ENCODE peak calls at places on chromosome 15, in six cellular contexts. One of them, this sample, is unnamed.

GRCh38 chr15:81194723-81195122 is 2.0 kb upstream of the IL16 start:
- DNase-seq in MM.1S: no peak
- DNase-seq in neural progenitor cell: no peak
- DNase-seq in HCT116: no peak
- DNase-seq in GM23248: no peak
- DNase-seq in OCI-LY7: peak; percentile 2
- DNase-seq in this sample: no peak

GRCh38 chr15:74209997-74210573 is 7.5 kb upstream of the STRA6 start:
- DNase-seq in MM.1S: no peak
- DNase-seq in neural progenitor cell: no peak
- DNase-seq in HCT116: no peak
- DNase-seq in GM23248: peak; percentile 81
- DNase-seq in OCI-LY7: no peak
- DNase-seq in this sample: no peak

GRCh38 chr15:75029378-75030022 is 6.1 kb downstream of the PPCDC start:
- DNase-seq in MM.1S: peak; percentile 77
- DNase-seq in neural progenitor cell: peak; percentile 91
- DNase-seq in HCT116: peak; percentile 51
- DNase-seq in GM23248: peak; percentile 95
- DNase-seq in OCI-LY7: peak; percentile 88
- DNase-seq in this sample: peak; percentile 89

GRCh38 chr15:53791616-53792015 is 32.2 kb upstream of the WDR72 start:
- DNase-seq in MM.1S: no peak
- DNase-seq in neural progenitor cell: no peak
- DNase-seq in HCT116: no peak
- DNase-seq in GM23248: no peak
- DNase-seq in OCI-LY7: no peak
- DNase-seq in this sample: no peak

GRCh38 chr15:47548189-47548588 is 169.1 kb upstream of the SEMA6D start:
- DNase-seq in MM.1S: no peak
- DNase-seq in neural progenitor cell: peak; percentile 17
- DNase-seq in HCT116: no peak
- DNase-seq in GM23248: no peak
- DNase-seq in OCI-LY7: no peak
- DNase-seq in this sample: no peak

GRCh38 chr15:80898040-80898439 is 91.6 kb downstream of the MESD start:
- DNase-seq in MM.1S: no peak
- DNase-seq in neural progenitor cell: no peak
- DNase-seq in HCT116: no peak
- DNase-seq in GM23248: no peak
- DNase-seq in OCI-LY7: no peak
- DNase-seq in this sample: no peak

GRCh38 chr15:25465835-25466234 is 27.0 kb upstream of the UBE3A start:
- DNase-seq in MM.1S: no peak
- DNase-seq in neural progenitor cell: no peak
- DNase-seq in HCT116: no peak
- DNase-seq in GM23248: no peak
- DNase-seq in OCI-LY7: no peak
- DNase-seq in this sample: no peak

GRCh38 chr15:28919201-28919627 is 33.4 kb downstream of the APBA2 start:
- DNase-seq in MM.1S: no peak
- DNase-seq in neural progenitor cell: no peak
- DNase-seq in HCT116: no peak
- DNase-seq in GM23248: no peak
- DNase-seq in OCI-LY7: no peak
- DNase-seq in this sample: peak; percentile 43

GRCh38 chr15:25691544-25692430 is 171.3 kb downstream of the ATP10A start:
- DNase-seq in MM.1S: no peak
- DNase-seq in neural progenitor cell: peak; percentile 40
- DNase-seq in HCT116: no peak
- DNase-seq in GM23248: peak; percentile 49
- DNase-seq in OCI-LY7: peak; percentile 3
- DNase-seq in this sample: no peak

GRCh38 chr15:100770781-100771584 is 108.6 kb upstream of the ALDH1A3 start:
- DNase-seq in MM.1S: no peak
- DNase-seq in neural progenitor cell: no peak
- DNase-seq in HCT116: no peak
- DNase-seq in GM23248: no peak
- DNase-seq in OCI-LY7: no peak
- DNase-seq in this sample: no peak

GRCh38 chr15:99981223-99981647 is 248.0 kb upstream of the LYSMD4 start:
- DNase-seq in MM.1S: no peak
- DNase-seq in neural progenitor cell: no peak
- DNase-seq in HCT116: no peak
- DNase-seq in GM23248: no peak
- DNase-seq in OCI-LY7: no peak
- DNase-seq in this sample: peak; percentile 56

GRCh38 chr15:77021803-77022381 is 27.0 kb downstream of the PSTPIP1 start:
- DNase-seq in MM.1S: peak; percentile 68
- DNase-seq in neural progenitor cell: no peak
- DNase-seq in HCT116: no peak
- DNase-seq in GM23248: peak; percentile 70
- DNase-seq in OCI-LY7: no peak
- DNase-seq in this sample: peak; percentile 25

GRCh38 chr15:32918481-32919026 is 200.8 kb downstream of the GREM1 start:
- DNase-seq in MM.1S: no peak
- DNase-seq in neural progenitor cell: peak; percentile 47
- DNase-seq in HCT116: no peak
- DNase-seq in GM23248: no peak
- DNase-seq in OCI-LY7: no peak
- DNase-seq in this sample: no peak

GRCh38 chr15:59371458-59372351 is 966 bp downstream of the MYO1E start:
- DNase-seq in MM.1S: no peak
- DNase-seq in neural progenitor cell: peak; percentile 66
- DNase-seq in HCT116: no peak
- DNase-seq in GM23248: peak; percentile 65
- DNase-seq in OCI-LY7: no peak
- DNase-seq in this sample: peak; percentile 56

GRCh38 chr15:80856809-80857377 is 77.7 kb downstream of the CEMIP start:
- DNase-seq in MM.1S: no peak
- DNase-seq in neural progenitor cell: peak; percentile 75
- DNase-seq in HCT116: peak; percentile 57
- DNase-seq in GM23248: peak; percentile 48
- DNase-seq in OCI-LY7: no peak
- DNase-seq in this sample: peak; percentile 82

GRCh38 chr15:80902298-80902801 is 87.3 kb downstream of the MESD start:
- DNase-seq in MM.1S: no peak
- DNase-seq in neural progenitor cell: no peak
- DNase-seq in HCT116: no peak
- DNase-seq in GM23248: no peak
- DNase-seq in OCI-LY7: no peak
- DNase-seq in this sample: no peak

GRCh38 chr15:77037475-77038209 is 33.3 kb downstream of the TSPAN3 start:
- DNase-seq in MM.1S: no peak
- DNase-seq in neural progenitor cell: no peak
- DNase-seq in HCT116: no peak
- DNase-seq in GM23248: no peak
- DNase-seq in OCI-LY7: no peak
- DNase-seq in this sample: no peak

GRCh38 chr15:31312220-31312619 is 14.4 kb upstream of the KLF13 start:
- DNase-seq in MM.1S: no peak
- DNase-seq in neural progenitor cell: no peak
- DNase-seq in HCT116: no peak
- DNase-seq in GM23248: no peak
- DNase-seq in OCI-LY7: no peak
- DNase-seq in this sample: no peak

GRCh38 chr15:34213690-34214089 is 3.8 kb upstream of the KATNBL1 start:
- DNase-seq in MM.1S: no peak
- DNase-seq in neural progenitor cell: no peak
- DNase-seq in HCT116: no peak
- DNase-seq in GM23248: no peak
- DNase-seq in OCI-LY7: no peak
- DNase-seq in this sample: no peak

GRCh38 chr15:82044373-82045178 is 1.2 kb downstream of the MEX3B start:
- DNase-seq in MM.1S: no peak
- DNase-seq in neural progenitor cell: peak; percentile 84
- DNase-seq in HCT116: no peak
- DNase-seq in GM23248: peak; percentile 79
- DNase-seq in OCI-LY7: no peak
- DNase-seq in this sample: no peak

GRCh38 chr15:58639002-58639756 is 110.3 kb downstream of the ADAM10 start:
- DNase-seq in MM.1S: no peak
- DNase-seq in neural progenitor cell: no peak
- DNase-seq in HCT116: no peak
- DNase-seq in GM23248: no peak
- DNase-seq in OCI-LY7: no peak
- DNase-seq in this sample: no peak

GRCh38 chr15:101307048-101307896 is 12.2 kb upstream of the SNRPA1 start:
- DNase-seq in MM.1S: peak; percentile 45
- DNase-seq in neural progenitor cell: no peak
- DNase-seq in HCT116: no peak
- DNase-seq in GM23248: no peak
- DNase-seq in OCI-LY7: peak; percentile 64
- DNase-seq in this sample: no peak

GRCh38 chr15:39239562-39239961 is 341.3 kb upstream of the THBS1 start:
- DNase-seq in MM.1S: no peak
- DNase-seq in neural progenitor cell: no peak
- DNase-seq in HCT116: no peak
- DNase-seq in GM23248: peak; percentile 48
- DNase-seq in OCI-LY7: no peak
- DNase-seq in this sample: peak; percentile 91

GRCh38 chr15:73926191-73927002 is at the start of gene LOXL1:
- DNase-seq in MM.1S: no peak
- DNase-seq in neural progenitor cell: peak; percentile 91
- DNase-seq in HCT116: peak; percentile 19
- DNase-seq in GM23248: peak; percentile 98
- DNase-seq in OCI-LY7: no peak
- DNase-seq in this sample: peak; percentile 56

GRCh38 chr15:68405426-68406250 is 26.3 kb downstream of the ITGA11 start:
- DNase-seq in MM.1S: no peak
- DNase-seq in neural progenitor cell: no peak
- DNase-seq in HCT116: no peak
- DNase-seq in GM23248: no peak
- DNase-seq in OCI-LY7: no peak
- DNase-seq in this sample: no peak

GRCh38 chr15:89335289-89336041 is 841 bp upstream of the POLG start:
- DNase-seq in MM.1S: no peak
- DNase-seq in neural progenitor cell: peak; percentile 70
- DNase-seq in HCT116: no peak
- DNase-seq in GM23248: no peak
- DNase-seq in OCI-LY7: peak; percentile 86
- DNase-seq in this sample: no peak

DNA sequence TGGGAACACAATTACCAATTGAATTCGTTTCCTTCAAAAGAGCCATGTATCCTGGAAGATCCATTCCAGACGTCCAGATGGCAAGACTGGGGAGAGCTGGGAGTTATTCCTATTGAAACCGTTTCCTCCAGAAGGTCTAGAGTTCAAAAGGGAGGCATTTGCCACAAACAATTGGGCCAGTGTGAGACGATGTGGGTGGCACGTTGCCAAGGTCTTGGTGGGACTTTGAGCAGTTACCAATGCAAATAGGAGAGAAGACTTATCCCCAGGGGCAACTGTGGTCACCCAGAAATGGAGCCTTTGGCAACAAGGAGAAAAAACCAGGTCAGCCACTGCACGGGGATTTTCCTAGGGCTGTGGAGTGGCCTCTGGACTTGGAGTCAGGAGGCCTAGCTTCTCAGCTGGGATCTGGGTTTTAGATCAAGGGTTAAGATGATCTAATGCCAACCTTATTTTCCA is 29.6 kb upstream of the TLE3 start:
- DNase-seq in MM.1S: no peak
- DNase-seq in neural progenitor cell: no peak
- DNase-seq in HCT116: no peak
- DNase-seq in GM23248: no peak
- DNase-seq in OCI-LY7: no peak
- DNase-seq in this sample: peak; percentile 49
- TF ChIP-seq EZH2phosphoT487 in MM.1S: no peak
- TF ChIP-seq EZH2phosphoT487 in neural progenitor cell: no peak
- TF ChIP-seq EZH2phosphoT487 in HCT116: no peak
- TF ChIP-seq EZH2phosphoT487 in GM23248: no peak
- TF ChIP-seq EZH2phosphoT487 in OCI-LY7: no peak
- TF ChIP-seq EZH2phosphoT487 in this sample: no peak

GRCh38 chr15:41160639-41161315 is 44.7 kb upstream of the INO80 start:
- DNase-seq in MM.1S: no peak
- DNase-seq in neural progenitor cell: no peak
- DNase-seq in HCT116: no peak
- DNase-seq in GM23248: peak; percentile 33
- DNase-seq in OCI-LY7: no peak
- DNase-seq in this sample: peak; percentile 46

GRCh38 chr15:41161736-41162135 is 45.7 kb upstream of the INO80 start:
- DNase-seq in MM.1S: no peak
- DNase-seq in neural progenitor cell: no peak
- DNase-seq in HCT116: no peak
- DNase-seq in GM23248: peak; percentile 3
- DNase-seq in OCI-LY7: no peak
- DNase-seq in this sample: no peak

GRCh38 chr15:41161336-41161735 is 45.3 kb upstream of the INO80 start:
- DNase-seq in MM.1S: no peak
- DNase-seq in neural progenitor cell: no peak
- DNase-seq in HCT116: no peak
- DNase-seq in GM23248: peak; percentile 46
- DNase-seq in OCI-LY7: no peak
- DNase-seq in this sample: peak; percentile 36
- TF ChIP-seq EZH2phosphoT487 in MM.1S: no peak
- TF ChIP-seq EZH2phosphoT487 in neural progenitor cell: no peak
- TF ChIP-seq EZH2phosphoT487 in HCT116: no peak
- TF ChIP-seq EZH2phosphoT487 in GM23248: no peak
- TF ChIP-seq EZH2phosphoT487 in OCI-LY7: no peak
- TF ChIP-seq EZH2phosphoT487 in this sample: no peak

GRCh38 chr15:96183927-96184266 is 146.6 kb upstream of the NR2F2 start:
- DNase-seq in MM.1S: no peak
- DNase-seq in neural progenitor cell: no peak
- DNase-seq in HCT116: no peak
- DNase-seq in GM23248: no peak
- DNase-seq in OCI-LY7: no peak
- DNase-seq in this sample: no peak
- TF ChIP-seq EZH2phosphoT487 in MM.1S: no peak
- TF ChIP-seq EZH2phosphoT487 in neural progenitor cell: no peak
- TF ChIP-seq EZH2phosphoT487 in HCT116: no peak
- TF ChIP-seq EZH2phosphoT487 in GM23248: no peak
- TF ChIP-seq EZH2phosphoT487 in OCI-LY7: no peak
- TF ChIP-seq EZH2phosphoT487 in this sample: no peak

GRCh38 chr15:44545934-44546802 is 9.2 kb downstream of the EIF3J start:
- DNase-seq in MM.1S: peak; percentile 74
- DNase-seq in neural progenitor cell: no peak
- DNase-seq in HCT116: no peak
- DNase-seq in GM23248: peak; percentile 82
- DNase-seq in OCI-LY7: peak; percentile 35
- DNase-seq in this sample: peak; percentile 43
- TF ChIP-seq EZH2phosphoT487 in MM.1S: no peak
- TF ChIP-seq EZH2phosphoT487 in neural progenitor cell: no peak
- TF ChIP-seq EZH2phosphoT487 in HCT116: no peak
- TF ChIP-seq EZH2phosphoT487 in GM23248: no peak
- TF ChIP-seq EZH2phosphoT487 in OCI-LY7: no peak
- TF ChIP-seq EZH2phosphoT487 in this sample: no peak